ENCODE peak calls at places on chromosomes 2 and 18, in five cellular contexts. One of them, this sample, is unnamed.

GRCh38 chr2:95297088-95297487 is at the start of gene KCNIP3:
- DNase-seq in lung: no peak
- DNase-seq in GM23248: no peak
- DNase-seq in uterus: no peak
- DNase-seq in tibial nerve: no peak
- DNase-seq in this sample: no peak

GRCh38 chr2:161952722-161953322 is 121.2 kb downstream of the DPP4 start:
- DNase-seq in lung: no peak
- DNase-seq in uterus: no peak
- DNase-seq in GM23248: no peak
- DNase-seq in tibial nerve: no peak
- DNase-seq in this sample: peak; percentile 33

GRCh38 chr18:78754311-78755043 is 225.1 kb upstream of the SALL3 start:
- DNase-seq in GM23248: no peak
- DNase-seq in lung: no peak
- DNase-seq in tibial nerve: no peak
- DNase-seq in uterus: no peak
- DNase-seq in this sample: no peak

GRCh38 chr2:458431-458827 is 170.5 kb upstream of the ALKAL2 start:
- DNase-seq in GM23248: no peak
- DNase-seq in uterus: no peak
- DNase-seq in tibial nerve: no peak
- DNase-seq in lung: no peak
- DNase-seq in this sample: no peak

GRCh38 chr2:38528008-38528442 is 74.7 kb downstream of the HNRNPLL start:
- DNase-seq in GM23248: peak; percentile 90
- DNase-seq in lung: no peak
- DNase-seq in uterus: no peak
- DNase-seq in tibial nerve: peak; percentile 30
- DNase-seq in this sample: no peak

GRCh38 chr18:52499646-52500045 is 159.6 kb downstream of the DCC start:
- DNase-seq in GM23248: no peak
- DNase-seq in tibial nerve: no peak
- DNase-seq in uterus: no peak
- DNase-seq in lung: no peak
- DNase-seq in this sample: no peak

GRCh38 chr2:47651296-47651695 is 131.6 kb upstream of the MSH6 start:
- DNase-seq in lung: no peak
- DNase-seq in uterus: no peak
- DNase-seq in tibial nerve: no peak
- DNase-seq in GM23248: no peak
- DNase-seq in this sample: no peak

GRCh38 chr2:228407821-228408220 is 226.3 kb upstream of the SPHKAP start:
- DNase-seq in tibial nerve: no peak
- DNase-seq in lung: no peak
- DNase-seq in uterus: no peak
- DNase-seq in GM23248: no peak
- DNase-seq in this sample: no peak

GRCh38 chr2:216066255-216066654 is 15.4 kb downstream of the PECR start:
- DNase-seq in GM23248: peak; percentile 77
- DNase-seq in lung: no peak
- DNase-seq in uterus: no peak
- DNase-seq in tibial nerve: no peak
- DNase-seq in this sample: no peak

GRCh38 chr2:23803965-23804542 is 122.9 kb downstream of the ATAD2B start:
- DNase-seq in tibial nerve: no peak
- DNase-seq in lung: peak; percentile 62
- DNase-seq in uterus: peak; percentile 45
- DNase-seq in GM23248: peak; percentile 40
- DNase-seq in this sample: no peak

GRCh38 chr2:131426727-131427126 is 49.2 kb upstream of the TUBA3D start:
- DNase-seq in lung: no peak
- DNase-seq in GM23248: no peak
- DNase-seq in uterus: no peak
- DNase-seq in tibial nerve: no peak
- DNase-seq in this sample: no peak

GRCh38 chr2:54329482-54330225 is 73.6 kb upstream of the TSPYL6 start:
- DNase-seq in tibial nerve: no peak
- DNase-seq in lung: no peak
- DNase-seq in GM23248: peak; percentile 51
- DNase-seq in uterus: no peak
- DNase-seq in this sample: no peak

GRCh38 chr2:113202305-113203216 is 28.8 kb downstream of the PSD4 start:
- DNase-seq in lung: no peak
- DNase-seq in uterus: no peak
- DNase-seq in GM23248: no peak
- DNase-seq in tibial nerve: no peak
- DNase-seq in this sample: no peak

GRCh38 chr2:105801961-105802360 is 57.2 kb downstream of the NCK2 start:
- DNase-seq in uterus: no peak
- DNase-seq in tibial nerve: no peak
- DNase-seq in lung: no peak
- DNase-seq in GM23248: no peak
- DNase-seq in this sample: no peak

GRCh38 chr18:26040051-26040656 is 50.3 kb downstream of the SS18 start:
- DNase-seq in GM23248: no peak
- DNase-seq in tibial nerve: no peak
- DNase-seq in lung: no peak
- DNase-seq in uterus: no peak
- DNase-seq in this sample: no peak

GRCh38 chr18:59821983-59822382 is 77.8 kb upstream of the PMAIP1 start:
- DNase-seq in uterus: no peak
- DNase-seq in tibial nerve: no peak
- DNase-seq in GM23248: peak; percentile 80
- DNase-seq in lung: no peak
- DNase-seq in this sample: no peak

GRCh38 chr2:134934641-134935040 is 16.0 kb downstream of the CCNT2 start:
- DNase-seq in lung: no peak
- DNase-seq in tibial nerve: no peak
- DNase-seq in uterus: no peak
- DNase-seq in GM23248: peak; percentile 13
- DNase-seq in this sample: no peak

GRCh38 chr18:70450658-70451253 is 161.9 kb downstream of the SOCS6 start:
- DNase-seq in tibial nerve: no peak
- DNase-seq in lung: no peak
- DNase-seq in uterus: no peak
- DNase-seq in GM23248: peak; percentile 53
- DNase-seq in this sample: no peak

GRCh38 chr2:189143930-189144329 is 35.6 kb downstream of the COL5A2 start:
- DNase-seq in lung: no peak
- DNase-seq in GM23248: peak; percentile 83
- DNase-seq in uterus: no peak
- DNase-seq in tibial nerve: no peak
- DNase-seq in this sample: no peak

GRCh38 chr2:8436585-8436984 is 245.3 kb upstream of the ID2 start:
- DNase-seq in tibial nerve: no peak
- DNase-seq in lung: no peak
- DNase-seq in uterus: no peak
- DNase-seq in GM23248: no peak
- DNase-seq in this sample: no peak

GRCh38 chr2:8438996-8439395 is 242.9 kb upstream of the ID2 start:
- DNase-seq in tibial nerve: no peak
- DNase-seq in uterus: no peak
- DNase-seq in GM23248: no peak
- DNase-seq in lung: no peak
- DNase-seq in this sample: no peak

GRCh38 chr2:8437949-8438400 is 243.9 kb upstream of the ID2 start:
- DNase-seq in lung: no peak
- DNase-seq in GM23248: no peak
- DNase-seq in tibial nerve: no peak
- DNase-seq in uterus: no peak
- DNase-seq in this sample: no peak

GRCh38 chr2:8438476-8438875 is 243.4 kb upstream of the ID2 start:
- DNase-seq in uterus: no peak
- DNase-seq in tibial nerve: no peak
- DNase-seq in GM23248: no peak
- DNase-seq in lung: no peak
- DNase-seq in this sample: no peak

DNA sequence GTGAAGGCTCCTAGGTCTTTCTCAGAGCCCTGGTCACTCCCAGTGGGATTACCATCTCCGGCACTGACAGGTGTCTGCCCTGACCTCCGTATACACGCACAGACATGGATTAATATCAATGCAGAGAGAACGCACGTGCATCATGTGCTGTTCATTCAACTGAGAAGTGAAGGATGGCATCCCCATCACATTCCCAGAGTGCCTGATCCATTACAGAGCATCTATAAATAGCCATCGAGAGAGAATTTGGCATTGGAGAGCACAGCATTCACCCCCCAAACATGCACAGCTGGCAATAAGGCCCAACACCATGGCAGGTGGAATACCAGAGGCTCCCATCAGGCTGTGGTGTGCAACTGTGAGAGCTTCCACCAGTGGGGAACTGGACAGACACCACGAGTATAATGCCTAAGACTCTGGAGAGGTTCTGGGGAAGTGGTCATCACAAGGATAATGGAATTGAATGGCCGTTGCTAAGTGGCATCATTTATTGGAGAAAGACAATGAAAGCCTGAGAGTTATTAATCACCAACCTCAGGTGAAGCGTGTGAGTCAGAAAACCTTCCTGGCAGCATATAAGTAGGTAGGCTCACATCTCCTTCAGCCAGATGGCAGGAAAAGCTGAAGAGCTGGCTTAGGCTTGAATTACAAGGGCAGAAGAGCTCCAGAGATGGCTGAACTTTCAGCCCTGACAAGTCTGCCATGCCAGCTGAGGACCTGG is 244.5 kb upstream of the ID2 start:
- DNase-seq in uterus: no peak
- DNase-seq in tibial nerve: no peak
- DNase-seq in lung: no peak
- DNase-seq in GM23248: peak; percentile 4
- DNase-seq in this sample: no peak
- H3K4me1 ChIP-seq in uterus: no peaks in the 10 kb centered on the region
- H3K4me1 ChIP-seq in tibial nerve: no peaks in the 10 kb centered on the region
- H3K4me1 ChIP-seq in lung: no peaks in the 10 kb centered on the region
- H3K4me1 ChIP-seq in GM23248: no peaks in the 10 kb centered on the region
- H3K4me1 ChIP-seq in this sample: peaks cover 19% of the 10 kb centered on the region

GRCh38 chr2:70006447-70006784 is 45.0 kb upstream of the ASPRV1 start:
- DNase-seq in uterus: no peak
- DNase-seq in tibial nerve: no peak
- DNase-seq in lung: no peak
- DNase-seq in GM23248: no peak
- DNase-seq in this sample: no peak
- H3K4me1 ChIP-seq in uterus: no peaks in the 10 kb centered on the region
- H3K4me1 ChIP-seq in tibial nerve: no peaks in the 10 kb centered on the region
- H3K4me1 ChIP-seq in lung: no peaks in the 10 kb centered on the region
- H3K4me1 ChIP-seq in GM23248: no peaks in the 10 kb centered on the region
- H3K4me1 ChIP-seq in this sample: peaks cover 6% of the 10 kb centered on the region

DNA sequence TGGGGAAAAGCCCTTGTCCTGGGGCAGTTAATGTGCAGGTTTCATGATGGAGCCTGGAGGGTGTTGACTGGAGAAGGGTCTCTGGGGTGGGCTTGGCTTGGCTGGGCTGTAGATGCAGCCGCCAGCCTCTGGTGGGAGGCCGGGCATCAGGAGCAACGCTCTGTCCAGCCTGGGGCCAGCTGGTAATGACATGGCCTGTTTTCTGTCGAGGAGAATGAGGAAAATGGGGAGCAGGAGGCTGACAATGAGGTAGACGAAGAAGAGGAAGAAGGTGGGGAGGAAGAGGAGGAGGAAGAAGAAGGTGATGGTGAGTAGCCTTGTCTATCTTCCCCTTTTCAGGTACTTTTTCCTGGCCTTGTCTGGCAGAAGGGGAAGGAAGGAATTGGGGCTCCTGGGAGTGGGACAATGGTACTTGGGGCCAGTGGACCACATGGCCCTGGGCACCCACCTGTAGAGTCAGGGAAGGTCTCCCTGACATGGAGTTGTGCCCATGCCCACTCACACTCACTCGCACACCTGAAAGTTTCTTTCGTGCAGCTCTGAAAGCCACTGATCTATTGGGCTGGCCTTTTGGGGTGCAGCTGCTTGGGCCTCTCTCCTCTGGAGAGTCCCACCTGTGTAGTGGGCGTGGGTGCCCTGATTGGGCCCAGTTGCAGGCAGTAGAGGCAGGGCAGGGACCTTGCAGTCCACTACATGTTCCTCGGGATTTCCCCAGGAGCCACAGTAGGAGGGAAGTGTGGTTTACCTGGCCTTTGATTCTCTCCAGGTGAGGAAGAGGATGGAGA is 3.5 kb downstream of the PTMA start:
- DNase-seq in lung: no peak
- DNase-seq in GM23248: no peak
- DNase-seq in tibial nerve: no peak
- DNase-seq in uterus: no peak
- DNase-seq in this sample: peak; percentile 42
- H3K4me1 ChIP-seq in lung: peaks cover 3% of the 10 kb centered on the region
- H3K4me1 ChIP-seq in GM23248: peaks cover 26% of the 10 kb centered on the region
- H3K4me1 ChIP-seq in tibial nerve: peaks cover 48% of the 10 kb centered on the region
- H3K4me1 ChIP-seq in uterus: no peaks in the 10 kb centered on the region
- H3K4me1 ChIP-seq in this sample: peaks cover 39% of the 10 kb centered on the region

GRCh38 chr2:233837694-233838229 is 16.6 kb downstream of the HJURP start:
- DNase-seq in GM23248: no peak
- DNase-seq in tibial nerve: no peak
- DNase-seq in lung: no peak
- DNase-seq in uterus: no peak
- DNase-seq in this sample: no peak

GRCh38 chr2:233834378-233834777 is 20.0 kb downstream of the HJURP start:
- DNase-seq in lung: no peak
- DNase-seq in uterus: no peak
- DNase-seq in tibial nerve: no peak
- DNase-seq in GM23248: no peak
- DNase-seq in this sample: no peak

GRCh38 chr2:233832869-233833812 is 21.2 kb downstream of the HJURP start:
- DNase-seq in uterus: no peak
- DNase-seq in lung: no peak
- DNase-seq in tibial nerve: no peak
- DNase-seq in GM23248: peak; percentile 37
- DNase-seq in this sample: no peak

GRCh38 chr2:233836359-233836758 is 18.0 kb downstream of the HJURP start:
- DNase-seq in tibial nerve: no peak
- DNase-seq in lung: no peak
- DNase-seq in GM23248: no peak
- DNase-seq in uterus: no peak
- DNase-seq in this sample: no peak

DNA sequence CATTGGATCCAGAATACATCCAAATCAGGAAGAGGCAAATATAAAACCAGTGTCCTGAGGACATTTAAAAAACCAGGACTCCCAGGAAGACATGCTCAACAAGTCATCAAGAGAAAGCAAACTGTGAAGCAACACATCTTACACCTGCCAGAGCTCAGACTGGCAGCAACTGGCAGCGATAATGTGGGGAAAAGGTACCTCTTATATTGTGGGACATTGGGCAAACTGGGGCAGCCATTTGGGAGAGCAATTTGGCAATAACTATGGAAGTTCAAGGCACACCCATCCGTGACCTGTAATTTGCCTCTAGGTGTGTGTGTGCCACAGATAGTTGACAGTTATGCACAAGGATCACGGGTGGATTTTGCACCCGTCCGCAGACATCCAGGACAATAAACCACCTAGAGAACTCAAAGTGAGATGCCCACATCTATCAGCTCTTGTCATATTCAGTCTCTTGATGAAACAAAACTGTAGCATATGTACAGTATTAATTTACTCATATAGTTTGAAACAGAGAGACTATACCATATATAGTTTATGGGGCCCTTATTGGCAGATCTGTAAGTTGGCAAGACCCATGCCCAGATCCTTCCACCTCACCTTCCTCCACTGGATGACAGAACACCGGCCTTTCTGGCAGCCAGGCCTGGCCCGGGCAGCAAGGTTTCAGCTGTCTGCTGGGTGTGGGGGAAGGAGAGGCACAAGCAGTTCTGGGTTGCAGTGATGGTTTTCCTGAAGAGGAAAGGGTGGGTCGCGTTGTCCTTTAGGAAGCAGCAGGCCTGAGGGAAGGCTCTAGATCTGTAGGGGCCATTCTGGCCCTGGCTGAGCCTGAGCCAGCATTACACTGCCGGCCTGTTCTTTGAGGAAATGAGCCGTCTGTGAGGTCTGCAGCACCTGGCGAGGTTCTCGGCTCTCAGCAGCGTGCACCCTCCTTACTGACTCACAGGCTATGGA is 18.8 kb downstream of the HJURP start:
- DNase-seq in GM23248: no peak
- DNase-seq in uterus: no peak
- DNase-seq in lung: no peak
- DNase-seq in tibial nerve: no peak
- DNase-seq in this sample: no peak
- H3K4me1 ChIP-seq in GM23248: no peaks in the 10 kb centered on the region
- H3K4me1 ChIP-seq in uterus: no peaks in the 10 kb centered on the region
- H3K4me1 ChIP-seq in lung: no peaks in the 10 kb centered on the region
- H3K4me1 ChIP-seq in tibial nerve: no peaks in the 10 kb centered on the region
- H3K4me1 ChIP-seq in this sample: no peaks in the 10 kb centered on the region